ENCODE peak calls at places on chromosome 20, in four cellular contexts. H is K562, T is GM12878, R is H1. O is an unnamed sample.

GRCh38 chr20:62735331-62735821 is 26.7 kb downstream of the NTSR1 start:
- DNase-seq in R (no peak), H (no peak), T (no peak), O (no peak)

GRCh38 chr20:12327205-12327604 is 409.5 kb downstream of the BTBD3 start:
- DNase-seq in T (no peak), R (no peak), H (no peak), O (no peak)

GRCh38 chr20:39775110-39775509 is 813.0 kb downstream of the DHX35 start:
- DNase-seq in H (no peak), R (no peak), T (no peak), O (no peak)

GRCh38 chr20:64233725-64234124 is 21.8 kb upstream of the PCMTD2 start:
- DNase-seq in T (no peak), R (no peak), H (no peak), O (no peak)

GRCh38 chr20:32623667-32624157 is 38.6 kb upstream of the NOL4L start:
- DNase-seq in T (no peak), H (no peak), R (peak), O (peak)

GRCh38 chr20:1500496-1500895 is 9.3 kb upstream of the SIRPB2 start:
- DNase-seq in R (no peak), H (no peak), T (no peak), O (no peak)

GRCh38 chr20:19205999-19206398 is 6.4 kb upstream of the SLC24A3 start:
- DNase-seq in T (peak), R (no peak), H (peak), O (peak)

GRCh38 chr20:35273449-35274171 is 4.3 kb downstream of the MMP24OS start:
- DNase-seq in T (no peak), R (no peak), H (no peak), O (peak)

GRCh38 chr20:53767206-53767924 is 173.7 kb upstream of the ZNF217 start:
- DNase-seq in H (no peak), T (no peak), R (no peak), O (no peak)

GRCh38 chr20:2038161-2038560 is 44.3 kb upstream of the PDYN start:
- DNase-seq in R (no peak), H (no peak), T (no peak), O (no peak)

GRCh38 chr20:24991897-24992419 is 593 bp downstream of the APMAP start:
- DNase-seq in H (peak), T (no peak), R (no peak), O (peak)

GRCh38 chr20:10651227-10651990 is 22.4 kb downstream of the JAG1 start:
- DNase-seq in R (no peak), T (no peak), H (no peak), O (no peak)

GRCh38 chr20:21291026-21291425 is 12.1 kb upstream of the XRN2 start:
- DNase-seq in T (no peak), R (no peak), H (no peak), O (no peak)

GRCh38 chr20:3744806-3745685 is 12.6 kb downstream of the HSPA12B start:
- DNase-seq in H (peak), T (no peak), R (peak), O (peak)

GRCh38 chr20:18284805-18285533 is 3.4 kb upstream of the ZNF133 start:
- DNase-seq in R (no peak), H (no peak), T (no peak), O (no peak)

GRCh38 chr20:45963059-45964011 is 8.7 kb downstream of the ZNF335 start:
- DNase-seq in R (no peak), H (peak), T (no peak), O (no peak)

GRCh38 chr20:63531686-63532448 is 5.3 kb downstream of the PTK6 start:
- DNase-seq in R (no peak), T (no peak), H (no peak), O (peak)

GRCh38 chr20:1462834-1463233 is 3.8 kb downstream of the NSFL1C start:
- DNase-seq in R (no peak), T (peak), H (no peak), O (no peak)

GRCh38 chr20:57851025-57851682 is 141.3 kb upstream of the PMEPA1 start:
- DNase-seq in H (no peak), R (no peak), T (no peak), O (no peak)
- TF ChIP-seq SP1 in H (no peak), R (no peak), T (no peak), O (no peak)

DNA sequence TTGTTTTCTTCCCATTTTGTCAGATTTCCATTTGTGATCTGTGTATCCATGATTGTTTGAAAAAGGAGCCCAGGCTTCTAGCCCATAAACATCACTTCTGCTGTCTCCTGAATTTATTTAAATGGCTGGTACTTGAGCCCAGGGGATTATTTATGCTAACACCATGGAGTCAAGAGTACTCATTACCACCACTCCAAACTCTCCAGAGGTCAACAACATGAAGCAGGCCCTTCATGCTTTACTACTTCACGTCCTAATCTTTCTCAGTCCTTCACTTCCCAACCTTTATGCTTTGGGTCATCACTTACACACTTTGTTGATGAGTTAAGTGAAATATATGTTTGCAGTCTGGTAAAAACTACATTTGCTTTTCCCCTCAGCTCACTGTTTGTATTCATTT is 247.8 kb downstream of the BMP2 start:
- DNase-seq in H (no peak), T (no peak), R (no peak), O (no peak)
- TF ChIP-seq MAX in H (no peak), T (no peak), R (no peak), O (no peak)

GRCh38 chr20:23086056-23086551 is at the start of gene CD93:
- DNase-seq in T (no peak), H (no peak), R (no peak), O (no peak)
- TF ChIP-seq ATF3 in T (no peak), H (no peak), R (no peak), O (no peak)

GRCh38 chr20:38186788-38187221 is 21.7 kb upstream of the TGM2 start:
- DNase-seq in R (no peak), T (no peak), H (no peak), O (no peak)
- TF ChIP-seq SP1 in R (no peak), T (no peak), H (no peak), O (no peak)

GRCh38 chr20:37346526-37347346 is 796 bp downstream of the SRC start:
- DNase-seq in T (no peak), H (peak), R (no peak), O (no peak)

GRCh38 chr20:37344506-37345338 is 1.2 kb upstream of the SRC start:
- DNase-seq in T (no peak), R (no peak), H (no peak), O (no peak)

GRCh38 chr20:37345339-37346231 is at the start of gene SRC:
- DNase-seq in R (peak), H (peak), T (no peak), O (peak)

GRCh38 chr20:37347347-37347823 is 1.4 kb downstream of the SRC start:
- DNase-seq in R (no peak), T (no peak), H (no peak), O (no peak)

DNA sequence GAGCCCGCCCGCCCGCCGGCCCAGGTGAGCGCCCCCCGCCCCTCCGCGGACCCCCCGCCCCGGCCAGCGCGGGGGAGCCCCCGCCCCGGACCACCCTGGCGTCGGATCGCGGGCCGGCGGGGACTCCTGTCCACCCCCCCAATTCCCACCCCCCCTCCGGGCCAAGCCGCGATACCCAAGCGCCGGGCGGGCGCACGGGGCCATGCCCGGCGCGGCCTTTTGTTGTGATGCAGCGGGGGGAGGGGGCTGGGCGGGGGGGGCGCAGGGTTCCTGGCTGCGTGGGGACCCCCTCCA is 239 bp downstream of the SRC start:
- DNase-seq in R (no peak), T (no peak), H (no peak), O (no peak)
- TF ChIP-seq MAX in R (no peak), T (no peak), H (no peak), O (no peak)

GRCh38 chr20:43829951-43830690 is 84.5 kb upstream of the TOX2 start:
- DNase-seq in H (no peak), R (no peak), T (no peak), O (no peak)

GRCh38 chr20:43830883-43831282 is 83.8 kb upstream of the TOX2 start:
- DNase-seq in R (no peak), T (no peak), H (no peak), O (no peak)

GRCh38 chr20:43832096-43832816 is 82.4 kb upstream of the TOX2 start:
- DNase-seq in R (no peak), T (no peak), H (no peak), O (no peak)

GRCh38 chr20:43832961-43833360 is 81.7 kb upstream of the TOX2 start:
- DNase-seq in R (no peak), H (no peak), T (no peak), O (no peak)

DNA sequence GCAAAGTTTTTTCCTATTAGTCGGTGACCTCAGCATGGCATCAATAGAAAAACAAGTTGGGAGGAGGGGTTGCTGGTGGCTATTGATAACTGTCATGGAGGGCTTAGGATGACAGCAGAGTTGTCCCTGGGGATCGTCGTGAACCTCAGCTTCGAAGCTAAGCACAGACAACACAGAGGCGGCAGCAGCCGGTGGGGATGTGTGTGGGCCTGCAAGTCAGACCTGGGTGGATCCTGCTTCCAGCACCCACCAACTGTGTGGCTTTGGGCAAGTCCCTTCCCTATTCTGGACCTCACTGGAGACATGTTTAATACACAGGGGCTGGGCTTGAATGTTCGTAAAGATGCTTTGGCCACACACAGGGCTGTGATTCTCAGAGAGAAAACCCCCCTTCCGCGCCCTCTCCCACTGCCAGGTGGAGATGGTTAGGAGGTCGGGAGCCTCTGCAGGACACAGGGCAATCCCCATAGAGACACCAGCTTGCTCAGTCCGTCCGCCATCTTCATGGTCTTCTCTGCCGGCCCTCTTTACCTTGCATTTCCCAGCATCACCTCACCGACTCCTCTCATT is 83.1 kb upstream of the TOX2 start:
- DNase-seq in R (no peak), T (no peak), H (no peak), O (no peak)
- TF ChIP-seq ATF3 in R (no peak), T (no peak), H (no peak), O (no peak)

DNA sequence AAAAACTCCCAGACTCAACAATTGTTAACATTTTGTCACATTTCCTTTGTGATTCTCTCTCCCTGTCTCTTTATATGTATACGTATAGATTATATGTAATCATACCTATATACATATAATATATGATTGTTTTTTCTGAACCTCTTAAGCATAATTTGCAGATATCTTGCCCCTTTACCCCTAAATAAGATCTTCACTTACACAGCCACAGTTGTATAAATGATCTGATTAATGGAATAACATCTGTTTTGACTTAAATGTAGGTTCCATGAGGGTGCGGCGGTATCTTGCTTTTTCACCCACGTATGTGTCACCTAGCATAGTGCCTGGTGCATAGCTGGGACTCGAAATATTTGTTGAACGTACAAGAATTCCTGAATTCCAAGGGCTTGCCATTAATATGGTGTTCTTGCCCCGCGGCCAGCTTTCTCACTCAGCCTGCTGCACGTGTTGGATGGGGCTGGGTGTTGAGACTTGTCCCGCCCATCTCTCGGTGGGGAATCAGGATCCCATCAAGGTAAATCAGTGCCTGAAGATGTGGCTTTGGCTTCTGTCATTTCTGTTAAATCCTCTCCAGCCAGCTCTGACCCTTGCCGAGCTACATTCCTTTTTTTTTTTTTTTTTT is 10.4 kb upstream of the MANBAL start:
- DNase-seq in H (no peak), R (no peak), T (no peak), O (no peak)
- TF ChIP-seq SP1 in H (no peak), R (no peak), T (no peak), O (no peak)

GRCh38 chr20:50482396-50482890 is 27.7 kb upstream of the PTPN1 start:
- DNase-seq in T (no peak), H (peak), R (no peak), O (no peak)

GRCh38 chr20:50481741-50482140 is 28.4 kb upstream of the PTPN1 start:
- DNase-seq in R (no peak), T (no peak), H (no peak), O (no peak)

GRCh38 chr20:50475879-50476292 is 34.3 kb upstream of the PTPN1 start:
- DNase-seq in H (peak), T (no peak), R (no peak), O (no peak)

GRCh38 chr20:50477260-50477659 is 32.9 kb upstream of the PTPN1 start:
- DNase-seq in H (no peak), T (no peak), R (no peak), O (no peak)

DNA sequence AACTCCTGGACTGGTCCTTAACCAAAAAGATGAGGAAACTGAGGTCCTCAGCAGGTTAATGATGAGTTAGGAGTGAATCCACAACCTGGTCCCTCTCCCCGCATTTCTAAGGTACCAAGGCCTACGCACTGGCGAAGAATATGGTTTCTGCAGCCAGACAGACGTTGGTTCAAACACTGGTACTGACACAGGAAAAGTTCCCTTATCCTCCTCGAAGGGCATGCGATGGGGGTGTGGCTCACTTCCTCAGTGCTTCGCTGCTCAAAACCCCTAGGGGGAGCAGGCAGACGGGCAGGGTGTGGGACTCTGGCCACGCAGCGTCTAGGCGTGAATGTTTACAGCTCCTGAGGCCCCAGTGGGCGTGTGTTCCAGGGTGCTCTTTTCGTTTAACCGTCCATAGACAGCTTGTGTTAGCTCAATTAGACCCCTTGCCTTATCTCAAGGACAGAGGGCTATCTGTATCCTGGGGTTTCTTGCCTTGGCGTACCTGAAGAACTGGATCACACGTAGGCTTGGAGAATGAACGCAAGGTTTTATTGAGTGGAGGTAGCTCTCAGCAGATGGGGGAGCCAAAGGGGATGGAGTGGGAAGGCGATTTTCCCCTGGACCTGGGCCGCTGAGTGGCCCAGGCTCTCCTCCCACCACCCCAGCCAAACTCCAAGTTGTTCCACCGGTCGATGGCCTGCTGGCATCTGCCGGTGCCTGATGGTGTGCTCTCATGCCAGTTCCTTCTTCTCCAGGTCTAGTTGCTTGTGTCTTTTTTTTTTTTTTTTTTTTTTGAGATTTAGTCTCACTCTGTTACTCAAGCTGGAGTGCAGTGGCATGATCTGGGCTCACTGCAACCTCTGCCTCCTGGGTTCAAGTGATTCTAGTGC is 31.8 kb upstream of the PTPN1 start:
- DNase-seq in T (no peak), H (peak), R (no peak), O (peak)
- TF ChIP-seq MAX in T (no peak), H (peak), R (no peak), O (peak)